ENCODE peak calls at places on chromosomes 11 and 22, in ten cellular contexts. F is right atrium auricular region, J is heart right ventricle, R is tibial nerve, T is spleen, L is ovary, X is body of pancreas, U is mucosa of descending colon, O is H9, E is suprapubic skin. Z is an unnamed sample.
A peak's percentile ranks its signal among the peaks of the same experiment; 100 is the strongest.

GRCh38 chr11:8225589-8226036 is 38.1 kb downstream of the LMO1 start:
- DNase-seq in F (peak; percentile 71), J (peak; percentile 72), R (peak; percentile 89), T (peak; percentile 89), L (peak; percentile 86), X (peak; percentile 84), U (peak; percentile 82), O (peak; percentile 90), E (peak; percentile 85), Z (no peak)

GRCh38 chr11:80987161-80987560 is 1546.3 kb upstream of the TENM4 start:
- DNase-seq in F (no peak), J (no peak), R (no peak), T (no peak), L (no peak), X (no peak), U (no peak), O (no peak), E (no peak), Z (no peak)

GRCh38 chr11:33830903-33831648 is 56.8 kb upstream of the FBXO3 start:
- DNase-seq in F (no peak), J (no peak), R (no peak), T (no peak), L (no peak), X (no peak), U (no peak), O (no peak), E (no peak), Z (no peak)

GRCh38 chr22:46056169-46057041 is 79.4 kb upstream of the WNT7B start:
- DNase-seq in F (no peak), J (peak; percentile 40), R (no peak), T (peak; percentile 78), L (peak; percentile 65), X (peak; percentile 65), U (no peak), O (no peak), E (peak; percentile 67), Z (peak; percentile 84)

GRCh38 chr11:31803813-31804438 is 7.2 kb downstream of the PAX6 start:
- DNase-seq in F (no peak), J (no peak), R (peak; percentile 1), T (no peak), L (no peak), X (no peak), U (no peak), O (peak; percentile 30), E (no peak), Z (no peak)

GRCh38 chr22:19376247-19376646 is 55.3 kb downstream of the HIRA start:
- DNase-seq in F (no peak), J (no peak), R (no peak), T (no peak), L (no peak), X (no peak), U (no peak), O (no peak), E (no peak), Z (no peak)

GRCh38 chr11:116703421-116703820 is 69.4 kb downstream of the BUD13 start:
- DNase-seq in F (no peak), J (no peak), R (no peak), T (peak; percentile 69), L (no peak), X (peak; percentile 21), U (no peak), O (peak; percentile 83), E (peak; percentile 40), Z (no peak)

GRCh38 chr11:1831338-1832180 is 3.2 kb upstream of the SYT8 start:
- DNase-seq in F (no peak), J (no peak), R (no peak), T (peak; percentile 72), L (no peak), X (no peak), U (no peak), O (no peak), E (peak; percentile 67), Z (peak; percentile 68)

GRCh38 chr11:126497581-126498109 is 142.2 kb downstream of the ST3GAL4 start:
- DNase-seq in F (no peak), J (no peak), R (no peak), T (peak; percentile 20), L (no peak), X (peak; percentile 2), U (no peak), O (no peak), E (no peak), Z (no peak)

GRCh38 chr11:8871283-8871775 is 39.7 kb upstream of the AKIP1 start:
- DNase-seq in F (peak; percentile 79), J (peak; percentile 72), R (peak; percentile 77), T (no peak), L (peak; percentile 83), X (peak; percentile 74), U (peak; percentile 62), O (no peak), E (peak; percentile 80), Z (peak; percentile 89)

GRCh38 chr11:61429691-61430582 is at the start of the genes CPSF7 and SDHAF2:
- DNase-seq in F (peak; percentile 94), J (peak; percentile 97), R (peak; percentile 91), T (peak; percentile 100), L (peak; percentile 97), X (peak; percentile 97), U (peak; percentile 98), O (peak; percentile 97), E (peak; percentile 97), Z (peak; percentile 99)

GRCh38 chr11:61425367-61426131 is 4.2 kb downstream of the CPSF7 start:
- DNase-seq in F (no peak), J (no peak), R (no peak), T (no peak), L (no peak), X (no peak), U (no peak), O (no peak), E (no peak), Z (no peak)

GRCh38 chr11:61429346-61429690 is 457 bp downstream of the CPSF7 start:
- DNase-seq in F (no peak), J (peak; percentile 66), R (peak; percentile 28), T (peak; percentile 92), L (peak; percentile 72), X (peak; percentile 53), U (peak; percentile 63), O (peak; percentile 78), E (peak; percentile 80), Z (no peak)
- TF ChIP-seq CTCF in F (peak; percentile 52), J (peak; percentile 27), R (peak; percentile 42), T (no peak), L (no peak), X (no peak), U (no peak), O (peak; percentile 57), E (peak; percentile 34), Z (no peak)

DNA sequence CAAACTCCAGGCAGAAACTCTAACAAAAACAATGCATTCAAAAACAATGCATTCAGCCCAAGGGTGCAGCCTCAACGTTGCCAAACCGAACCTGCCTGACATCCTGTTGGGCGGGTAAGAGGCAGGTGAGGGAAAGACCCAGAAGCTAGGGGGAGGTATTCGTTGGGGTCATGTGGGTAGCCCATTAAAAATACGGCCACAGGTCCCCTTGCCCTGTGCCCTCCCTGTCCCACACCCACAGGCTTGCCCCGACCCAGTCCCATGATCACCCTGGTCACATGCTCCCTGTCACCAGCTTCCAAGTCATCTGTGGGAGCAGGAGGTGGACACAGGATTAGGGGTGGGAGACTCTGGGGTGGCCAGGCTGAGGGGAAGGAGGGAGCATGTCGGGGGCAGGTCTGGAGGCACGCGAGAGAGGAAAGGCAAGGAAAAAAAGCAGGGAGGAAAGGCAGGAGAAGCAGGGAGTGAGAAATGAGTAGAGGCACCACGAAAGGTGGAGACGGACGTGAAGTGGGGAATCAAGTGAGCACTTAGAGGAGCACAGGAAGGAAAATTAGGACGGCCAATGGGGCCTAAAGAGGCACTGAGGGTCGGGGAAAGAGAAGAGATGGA is 683 bp downstream of the PLA2G6 start:
- DNase-seq in F (no peak), J (no peak), R (peak; percentile 52), T (peak; percentile 85), L (peak; percentile 49), X (peak; percentile 63), U (peak; percentile 73), O (no peak), E (no peak), Z (peak; percentile 81)
- H3K4me1 ChIP-seq in F (no peaks in the 10 kb centered on the region), J (peaks cover 60% of the 10 kb centered on the region), R (peaks cover 41% of the 10 kb centered on the region), T (peaks cover 30% of the 10 kb centered on the region), L (peaks cover 13% of the 10 kb centered on the region), X (peaks cover 31% of the 10 kb centered on the region), U (peaks cover 29% of the 10 kb centered on the region), O (peaks cover 12% of the 10 kb centered on the region), E (peaks cover 59% of the 10 kb centered on the region), Z (peaks cover 13% of the 10 kb centered on the region)

DNA sequence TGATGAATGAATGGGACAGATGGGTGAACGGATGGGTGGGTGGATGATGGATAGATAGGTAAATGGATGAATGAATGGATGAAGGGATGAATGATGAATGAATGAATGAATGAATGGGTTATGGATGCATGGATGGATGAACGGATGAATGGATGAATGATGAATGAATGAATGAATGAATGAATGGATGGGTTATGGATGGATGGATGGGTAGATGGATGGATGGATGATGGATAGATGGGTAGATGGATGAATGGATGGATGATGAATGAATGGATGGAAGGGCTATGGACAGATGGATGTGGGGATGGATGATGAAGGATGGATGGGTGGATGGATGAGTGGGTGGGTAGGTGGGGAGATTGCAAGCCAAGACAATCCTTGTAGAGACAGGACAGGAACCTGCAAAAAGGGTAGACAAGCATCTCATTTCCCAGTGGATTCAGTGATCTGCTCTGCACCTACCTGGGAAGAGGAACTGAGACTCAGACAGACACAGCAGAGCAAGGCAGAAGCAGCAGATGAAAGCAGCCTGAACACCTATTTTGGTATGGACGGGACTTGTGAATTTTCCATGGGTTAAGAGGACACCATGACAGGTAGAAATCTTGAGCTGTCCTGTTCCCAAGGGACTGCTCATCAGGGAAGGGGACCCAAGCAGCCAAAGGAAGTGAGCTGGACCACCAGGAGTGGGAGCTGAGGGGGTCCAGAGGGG is 68.0 kb downstream of the EFCAB6 start:
- DNase-seq in F (no peak), J (no peak), R (no peak), T (no peak), L (no peak), X (no peak), U (no peak), O (no peak), E (no peak), Z (no peak)
- TF ChIP-seq CTCF in F (no peak), J (no peak), R (no peak), T (no peak), L (no peak), X (no peak), U (no peak), O (no peak), E (no peak), Z (no peak)

DNA sequence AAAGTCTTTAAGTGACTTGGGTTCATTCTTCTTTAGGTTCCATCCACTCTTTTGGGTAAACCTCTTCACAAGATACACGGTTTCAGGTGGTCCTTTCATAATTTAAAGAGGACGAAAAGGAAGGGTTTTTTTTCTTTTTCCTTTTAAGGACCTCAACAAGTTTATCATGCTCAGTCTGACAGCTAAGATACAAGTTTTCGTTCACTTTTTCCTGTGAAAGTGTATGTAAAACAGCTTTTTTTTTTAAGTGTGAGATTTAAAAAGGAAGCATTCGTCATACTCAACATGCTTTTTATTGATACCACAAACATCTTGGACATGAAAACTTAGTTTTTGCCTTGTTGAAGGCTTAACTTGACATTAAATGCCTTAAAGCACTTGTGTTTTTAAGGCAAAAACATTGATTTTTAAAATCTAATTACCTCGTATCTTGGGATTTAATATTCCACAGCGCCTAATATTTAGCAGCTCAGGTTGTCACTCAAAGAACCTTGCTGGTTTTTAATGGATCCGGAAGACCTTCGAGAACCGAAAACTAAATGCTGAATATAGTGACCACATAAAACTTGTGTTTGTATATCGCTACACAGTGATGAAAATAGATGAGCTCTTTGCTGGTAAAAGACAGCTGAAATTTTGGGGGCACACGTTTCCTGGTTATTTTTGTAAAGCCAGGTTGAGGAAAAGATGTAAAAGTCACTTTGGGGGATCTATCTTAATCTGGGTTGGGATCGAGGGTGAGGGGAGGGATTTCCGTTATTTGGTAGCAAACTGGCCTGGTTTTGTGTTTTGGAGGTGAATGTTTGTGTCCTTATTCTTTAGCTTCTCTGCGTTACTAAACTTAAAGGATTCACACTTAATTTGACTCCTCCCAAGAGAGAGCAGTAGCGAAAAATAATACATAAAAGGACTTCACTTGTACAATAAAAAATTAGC is 2.3 kb downstream of the PCF11 start:
- DNase-seq in F (no peak), J (no peak), R (no peak), T (no peak), L (no peak), X (no peak), U (no peak), O (no peak), E (no peak), Z (no peak)
- H3K4me1 ChIP-seq in F (no peaks in the 10 kb centered on the region), J (peaks cover 48% of the 10 kb centered on the region), R (peaks cover 51% of the 10 kb centered on the region), T (peaks cover 62% of the 10 kb centered on the region), L (peaks cover 3% of the 10 kb centered on the region), X (peaks cover 42% of the 10 kb centered on the region), U (peaks cover 8% of the 10 kb centered on the region), O (peaks cover 2% of the 10 kb centered on the region), E (peaks cover 37% of the 10 kb centered on the region), Z (peaks cover 8% of the 10 kb centered on the region)

Z was measured in kidney.